ENCODE peak calls at places on chromosomes 13 and 19, in five cellular contexts. L, C, H, D and I are unnamed samples.

GRCh38 chr19:19120308-19121156 is 17.7 kb downstream of the TMEM161A start:
- DNase-seq in L (no peak), D (peak), H (no peak), C (peak), I (no peak)

GRCh38 chr13:110509478-110509926 is 52.0 kb downstream of the RAB20 start:
- DNase-seq in D (no peak), H (no peak), L (no peak), C (no peak), I (no peak)

GRCh38 chr19:43636121-43636683 is 3.4 kb downstream of the CADM4 start:
- DNase-seq in H (no peak), C (no peak), L (no peak), D (no peak), I (no peak)

GRCh38 chr13:104586010-104586746 is 1520.0 kb upstream of the SLC10A2 start:
- DNase-seq in D (peak), C (peak), L (no peak), H (no peak), I (no peak)

GRCh38 chr19:47697863-47698609 is 15.2 kb upstream of the EHD2 start:
- DNase-seq in L (peak), D (peak), H (no peak), C (peak), I (peak)

GRCh38 chr19:38877781-38878574 is at the start of gene RINL:
- DNase-seq in D (no peak), L (peak), H (no peak), C (no peak), I (no peak)

GRCh38 chr13:44132710-44133109 is 240.9 kb upstream of the SERP2 start:
- DNase-seq in C (peak), D (peak), H (peak), L (peak), I (no peak)

GRCh38 chr13:100627142-100627541 is 38.6 kb upstream of the GGACT start:
- DNase-seq in L (no peak), D (no peak), C (no peak), H (no peak), I (no peak)

GRCh38 chr19:13329766-13330165 is 176.5 kb downstream of the CACNA1A start:
- DNase-seq in D (no peak), L (no peak), H (no peak), C (no peak), I (no peak)

GRCh38 chr13:32811297-32811800 is 204.9 kb upstream of the KL start:
- DNase-seq in C (peak), D (no peak), L (no peak), H (no peak), I (peak)
- H3K4me3 ChIP-seq in C (no peak), D (no peak), L (no peak), H (no peak), I (no peak)

GRCh38 chr13:74135306-74136088 is 1.3 kb upstream of the KLF12 start:
- DNase-seq in D (peak), H (peak), L (peak), C (peak), I (no peak)

GRCh38 chr13:74133657-74134201 is 475 bp downstream of the KLF12 start:
- DNase-seq in H (peak), L (peak), C (peak), D (peak), I (no peak)

GRCh38 chr13:74134226-74134776 is at the start of gene KLF12:
- DNase-seq in C (peak), L (peak), D (peak), H (peak), I (no peak)

GRCh38 chr13:74134777-74135305 is 637 bp upstream of the KLF12 start:
- DNase-seq in L (no peak), D (no peak), H (peak), C (no peak), I (no peak)

DNA sequence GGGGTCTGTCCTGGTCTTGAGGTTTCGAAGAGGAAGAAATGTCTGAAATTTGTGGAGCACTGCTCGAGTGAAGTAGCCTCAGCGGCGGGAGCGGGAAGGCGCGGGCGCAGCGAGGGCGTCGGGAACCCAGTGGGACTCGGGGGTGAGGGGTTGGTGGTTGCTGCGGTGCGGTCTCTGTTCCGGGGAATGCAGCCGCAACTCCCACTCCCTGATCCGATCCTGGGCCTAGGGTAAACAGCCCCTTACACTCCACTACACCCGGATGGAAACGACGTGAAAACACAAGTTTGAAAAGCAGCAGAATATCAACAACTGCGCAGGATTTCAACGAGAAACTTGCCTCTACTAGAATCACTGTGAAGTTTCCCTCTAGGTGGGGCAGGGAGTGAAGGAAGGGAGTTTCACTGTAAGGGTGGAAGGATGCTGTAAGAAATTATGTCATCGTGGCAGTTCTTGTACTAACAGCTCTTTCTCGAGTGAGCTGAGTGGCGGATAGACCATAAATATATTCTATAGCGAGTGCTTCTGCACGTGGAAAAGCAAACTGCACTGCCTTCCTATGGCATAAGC is 2.0 kb upstream of the KLF12 start:
- DNase-seq in H (peak), L (peak), C (peak), D (peak), I (no peak)
- TF ChIP-seq CTCF in H (no peak), L (no peak), C (no peak), D (peak), I (no peak)

DNA sequence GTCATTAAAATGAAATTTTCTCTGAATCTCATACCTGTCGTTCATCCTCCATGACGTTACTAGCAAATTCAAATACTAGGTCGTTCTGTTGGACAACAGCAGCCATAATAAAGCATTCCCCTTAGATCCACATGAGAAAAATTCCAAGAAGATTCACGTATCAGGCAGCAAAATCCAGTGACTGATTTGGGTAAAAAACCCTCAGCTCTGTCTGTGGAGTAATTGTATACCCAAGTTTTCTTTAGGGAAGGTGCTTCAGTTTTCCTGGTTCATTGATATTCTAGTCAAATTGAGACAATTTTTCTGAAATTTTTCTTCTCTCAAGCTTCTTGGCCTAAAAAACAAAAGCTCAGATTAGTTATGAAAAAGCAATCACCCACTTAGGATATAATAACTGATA is 37.2 kb downstream of the ELF1 start:
- DNase-seq in D (no peak), L (no peak), H (no peak), C (no peak), I (no peak)
- H3K4me3 ChIP-seq in D (peak), L (peak), H (peak), C (no peak), I (no peak)

GRCh38 chr13:50377726-50378270 is 362.6 kb downstream of the KCNRG start:
- DNase-seq in D (no peak), H (no peak), C (no peak), L (no peak), I (no peak)
- TF ChIP-seq CTCF in D (no peak), H (no peak), C (no peak), L (no peak), I (no peak)

GRCh38 chr13:23160241-23161175 is 20.3 kb upstream of the SGCG start:
- DNase-seq in D (no peak), H (no peak), L (no peak), C (no peak), I (no peak)
- H3K4me3 ChIP-seq in D (peak), H (peak), L (peak), C (no peak), I (no peak)

DNA sequence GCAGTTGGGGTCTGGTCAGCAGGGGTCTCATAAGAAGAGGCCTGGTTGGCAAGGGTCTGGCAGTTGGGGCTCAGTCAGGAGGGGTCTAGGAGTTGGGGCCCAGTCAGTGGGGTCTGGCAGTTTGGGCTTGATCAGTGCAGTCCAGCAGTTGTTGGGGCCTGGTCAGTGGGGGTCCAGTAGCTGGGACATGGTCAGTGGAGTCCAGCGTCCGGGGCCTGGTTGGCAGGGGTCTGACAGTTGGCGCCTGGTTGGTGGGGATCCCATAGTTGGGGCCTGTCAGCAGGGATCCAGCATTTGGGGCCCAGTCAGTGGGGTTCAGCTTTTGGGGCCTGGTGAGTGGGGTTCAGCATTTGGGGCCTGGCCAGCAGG is 60.5 kb upstream of the TPM4 start:
- DNase-seq in H (peak), C (no peak), L (no peak), D (no peak), I (no peak)
- TF ChIP-seq CTCF in H (no peak), C (no peak), L (no peak), D (no peak), I (no peak)

DNA sequence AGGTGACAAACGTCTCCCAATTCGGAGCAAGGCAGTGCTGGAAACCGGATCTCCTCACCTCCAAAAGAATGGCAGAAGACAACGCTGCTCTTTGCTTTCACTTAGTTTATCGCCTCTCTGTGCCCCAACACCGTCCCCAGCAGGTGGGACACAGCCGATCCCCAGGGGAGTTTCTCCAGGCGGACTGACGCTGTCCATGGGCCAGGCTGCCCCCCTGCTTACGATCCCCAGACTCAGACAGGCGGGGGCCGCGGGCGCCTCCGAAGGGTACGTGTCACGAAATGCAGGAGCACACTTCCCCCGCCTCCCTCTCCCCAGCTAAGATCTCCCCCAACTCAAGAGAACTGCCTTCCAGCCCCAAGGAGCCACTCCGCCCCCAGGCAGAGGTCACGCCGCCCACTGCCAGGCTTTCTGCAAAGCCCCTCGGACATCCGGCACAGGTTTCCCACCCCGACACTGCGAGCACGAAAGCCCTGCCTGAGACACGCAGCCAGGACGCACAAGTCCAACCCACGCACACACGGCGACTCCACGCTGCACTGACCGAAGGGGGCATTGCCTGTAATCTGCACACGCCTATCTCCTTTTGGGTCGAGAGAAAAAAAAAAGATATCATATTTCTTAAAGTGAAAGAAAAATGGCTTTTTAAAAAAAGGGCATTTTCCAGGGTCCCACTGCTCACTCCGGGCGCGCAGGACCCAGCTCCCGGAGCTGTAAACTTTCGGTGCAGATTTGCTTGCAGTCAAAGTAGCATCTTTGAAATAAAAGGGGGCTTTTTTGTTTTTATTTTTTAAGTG is 1.9 kb downstream of the SPRY2 start:
- DNase-seq in L (peak), H (peak), C (peak), D (peak), I (no peak)
- H3K4me3 ChIP-seq in L (peak), H (peak), C (peak), D (peak), I (peak)